ENCODE peak calls at places on chromosomes 3 and 15, in eight cellular contexts. K is astrocyte of the spinal cord; I is NCI-H524; S is stimulated activated CD4-positive, alpha-beta T cell treated with anti-CD3 and anti-CD28 coated beads, Interleukin-15, amount 100 ng/mL, for 24 hours; O is BE2C; A is GM23248; F is islet precursor cell; T is testis. Z is an unnamed sample.

GRCh38 chr3:45180051-45180450 is 33.9 kb upstream of the CDCP1 start:
- DNase-seq in K (peak; percentile 56), I (no peak), S (no peak), O (no peak), A (peak; percentile 90), F (peak; percentile 87), T (no peak), Z (no peak)

GRCh38 chr3:46419816-46420215 is 12.8 kb downstream of the CCRL2 start:
- DNase-seq in K (no peak), I (no peak), S (no peak), O (no peak), A (no peak), F (peak; percentile 21), T (no peak), Z (no peak)

GRCh38 chr3:42351221-42351620 is 59.2 kb downstream of the LYZL4 start:
- DNase-seq in K (peak; percentile 52), I (no peak), S (no peak), O (no peak), A (peak; percentile 62), F (no peak), T (no peak), Z (no peak)

GRCh38 chr15:98067339-98067738 is 106.8 kb downstream of the ARRDC4 start:
- DNase-seq in K (no peak), I (peak; percentile 65), S (no peak), O (no peak), A (peak; percentile 24), F (no peak), T (no peak), Z (no peak)

GRCh38 chr3:186975726-186976125 is 45.4 kb downstream of the ST6GAL1 start:
- DNase-seq in K (no peak), I (no peak), S (no peak), O (no peak), A (no peak), F (no peak), T (no peak), Z (no peak)

GRCh38 chr3:192827863-192828594 is 89.6 kb downstream of the MB21D2 start:
- DNase-seq in K (no peak), I (no peak), S (no peak), O (no peak), A (no peak), F (no peak), T (no peak), Z (no peak)

GRCh38 chr15:92899910-92900711 is at the start of gene CHD2:
- DNase-seq in K (peak; percentile 91), I (peak; percentile 94), S (peak; percentile 70), O (peak; percentile 72), A (peak; percentile 89), F (peak; percentile 91), T (peak; percentile 87), Z (peak; percentile 80)

GRCh38 chr3:189488241-189488767 is 142.9 kb upstream of the TP63 start:
- DNase-seq in K (peak; percentile 80), I (no peak), S (no peak), O (no peak), A (peak; percentile 89), F (peak; percentile 90), T (no peak), Z (no peak)

GRCh38 chr3:113286524-113286923 is 75.2 kb downstream of the BOC start:
- DNase-seq in K (no peak), I (no peak), S (no peak), O (no peak), A (no peak), F (no peak), T (no peak), Z (no peak)

GRCh38 chr3:184740509-184741258 is 28.8 kb upstream of the MAGEF1 start:
- DNase-seq in K (peak; percentile 22), I (no peak), S (peak; percentile 41), O (no peak), A (peak; percentile 87), F (peak; percentile 66), T (no peak), Z (no peak)

GRCh38 chr15:42911058-42911592 is 9.5 kb downstream of the TTBK2 start:
- DNase-seq in K (no peak), I (no peak), S (no peak), O (no peak), A (peak; percentile 58), F (no peak), T (no peak), Z (no peak)

GRCh38 chr3:65713016-65713415 is 325.7 kb downstream of the MAGI1 start:
- DNase-seq in K (peak; percentile 86), I (peak; percentile 3), S (no peak), O (no peak), A (peak; percentile 92), F (peak; percentile 77), T (no peak), Z (no peak)

GRCh38 chr3:187750513-187751123 is 5.3 kb upstream of the BCL6 start:
- DNase-seq in K (peak; percentile 33), I (peak; percentile 50), S (no peak), O (no peak), A (no peak), F (peak; percentile 88), T (no peak), Z (no peak)

GRCh38 chr3:130821821-130822220 is 72.1 kb upstream of the ATP2C1 start:
- DNase-seq in K (no peak), I (no peak), S (no peak), O (no peak), A (no peak), F (no peak), T (no peak), Z (no peak)

GRCh38 chr3:168052517-168052916 is 43.2 kb downstream of the GOLIM4 start:
- DNase-seq in K (no peak), I (no peak), S (no peak), O (no peak), A (no peak), F (no peak), T (no peak), Z (no peak)

GRCh38 chr3:195160257-195160898 is 110.6 kb downstream of the XXYLT1 start:
- DNase-seq in K (no peak), I (no peak), S (no peak), O (no peak), A (peak; percentile 67), F (peak; percentile 91), T (no peak), Z (no peak)

GRCh38 chr15:57153140-57153539 is 223.2 kb upstream of the CGNL1 start:
- DNase-seq in K (peak; percentile 39), I (no peak), S (peak; percentile 5), O (no peak), A (no peak), F (no peak), T (no peak), Z (no peak)

GRCh38 chr3:162041622-162042021 is 545.0 kb downstream of the OTOL1 start:
- DNase-seq in K (no peak), I (peak; percentile 11), S (no peak), O (no peak), A (no peak), F (no peak), T (no peak), Z (no peak)

GRCh38 chr3:195095035-195095703 is 175.8 kb downstream of the XXYLT1 start:
- DNase-seq in K (no peak), I (peak; percentile 78), S (no peak), O (peak; percentile 10), A (no peak), F (peak; percentile 82), T (no peak), Z (peak; percentile 56)

GRCh38 chr15:48674876-48675275 is 29.4 kb upstream of the FBN1 start:
- DNase-seq in K (peak; percentile 78), I (no peak), S (no peak), O (no peak), A (peak; percentile 76), F (no peak), T (no peak), Z (no peak)

GRCh38 chr3:55434789-55435188 is 52.3 kb downstream of the WNT5A start:
- DNase-seq in K (no peak), I (peak; percentile 37), S (peak; percentile 23), O (no peak), A (peak; percentile 36), F (no peak), T (no peak), Z (no peak)

Z was measured in cerebellum.